ENCODE peak calls at places on chromosomes 5 and 9, in seven cellular contexts. A, W, P, G, F, V and H are unnamed samples.

GRCh38 chr5:134026521-134027202 is 21.9 kb upstream of the VDAC1 start:
- DNase-seq in W (peak; percentile 69), V (no peak), G (peak; percentile 92), P (peak; percentile 63), F (no peak), A (peak; percentile 60), H (peak; percentile 87)

GRCh38 chr5:132462856-132463745 is 27.5 kb downstream of the IRF1 start:
- DNase-seq in P (no peak), V (peak; percentile 48), G (no peak), W (no peak), A (no peak), F (no peak), H (no peak)

GRCh38 chr9:1522219-1522767 is 472.1 kb downstream of the DMRT2 start:
- DNase-seq in V (no peak), P (no peak), G (no peak), W (no peak), F (no peak), A (no peak), H (no peak)

GRCh38 chr5:55172051-55172899 is 702 bp downstream of the CDC20B start:
- DNase-seq in A (peak; percentile 56), G (peak; percentile 79), V (peak; percentile 73), F (no peak), W (peak; percentile 85), P (peak; percentile 78), H (peak; percentile 89)

GRCh38 chr9:90458485-90458884 is 184.1 kb downstream of the DIRAS2 start:
- DNase-seq in G (peak; percentile 65), P (no peak), V (no peak), W (no peak), A (no peak), F (no peak), H (no peak)

GRCh38 chr9:37667706-37668672 is 17.2 kb downstream of the FRMPD1 start:
- DNase-seq in F (no peak), W (no peak), P (no peak), V (no peak), A (no peak), G (peak; percentile 87), H (no peak)

GRCh38 chr9:113523421-113524141 is 60.1 kb downstream of the RGS3 start:
- DNase-seq in F (peak; percentile 11), V (no peak), W (peak; percentile 73), A (peak; percentile 10), P (no peak), G (no peak), H (peak; percentile 30)

GRCh38 chr9:105007143-105007542 is 79.2 kb upstream of the ABCA1 start:
- DNase-seq in W (no peak), G (no peak), P (peak; percentile 89), F (peak; percentile 84), V (peak; percentile 76), A (peak; percentile 95), H (peak; percentile 92)

GRCh38 chr5:172274951-172275753 is 8.4 kb downstream of the UBTD2 start:
- DNase-seq in G (no peak), A (peak; percentile 17), P (no peak), W (no peak), V (no peak), F (no peak), H (peak; percentile 93)

GRCh38 chr5:65861830-65862241 is 64.5 kb upstream of the ERBIN start:
- DNase-seq in F (peak; percentile 98), G (no peak), W (no peak), P (peak; percentile 99), V (no peak), A (peak; percentile 93), H (peak; percentile 87)

GRCh38 chr9:89183146-89183545 is 4.5 kb upstream of the SHC3 start:
- DNase-seq in G (no peak), V (no peak), W (no peak), A (no peak), F (no peak), P (no peak), H (no peak)
- TF ChIP-seq CTCF in G (peak; percentile 20), V (no peak), W (peak; percentile 26), A (no peak), F (no peak), P (no peak), H (peak; percentile 26)

DNA sequence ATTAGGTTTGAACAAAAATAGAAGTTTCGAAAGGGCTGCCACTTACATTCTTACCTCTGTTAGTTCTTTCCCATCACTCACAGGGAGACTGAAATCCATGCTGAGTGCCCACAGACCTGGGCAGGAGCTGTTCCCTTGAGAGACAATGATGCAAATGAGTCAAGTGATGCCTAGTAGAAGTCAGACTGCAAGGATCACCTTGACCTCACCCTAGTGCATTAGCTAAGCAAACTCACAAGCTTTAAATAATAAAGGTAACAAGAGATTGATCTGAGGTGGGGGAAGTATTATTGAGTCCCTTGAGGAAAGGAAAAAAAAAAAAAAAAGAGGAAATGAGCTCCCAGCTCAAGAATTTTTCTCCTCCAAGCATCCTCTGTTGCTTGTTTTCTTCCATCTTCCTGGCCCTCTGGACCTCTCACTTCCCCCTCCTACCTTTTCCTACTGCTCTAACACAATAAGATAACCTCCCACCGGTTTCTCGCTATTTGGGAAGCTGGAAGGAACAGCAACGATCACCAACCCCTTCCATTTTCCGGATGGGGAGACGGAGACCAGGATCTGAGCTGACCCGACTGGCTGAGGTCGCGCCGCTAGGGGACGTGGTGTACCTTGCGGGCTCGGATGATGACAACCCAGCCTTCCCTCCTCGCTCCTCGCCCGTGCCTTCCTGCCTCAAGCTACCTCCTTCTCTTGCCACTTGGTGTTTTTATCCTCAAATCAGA is 2.0 kb downstream of the LPAR1 start:
- DNase-seq in A (peak; percentile 29), F (no peak), V (peak; percentile 88), W (no peak), P (peak; percentile 66), G (peak; percentile 93), H (peak; percentile 75)
- H3K4me3 ChIP-seq in A (peak overlapping the region; percentile 74), F (peak overlapping the region; percentile 97), V (peak overlapping the region; percentile 60), W (no peak overlapping the region), P (peak overlapping the region; percentile 81), G (peak overlapping the region; percentile 81), H (peak overlapping the region; percentile 88)

GRCh38 chr5:96638566-96638965 is 23.6 kb upstream of the CAST start:
- DNase-seq in P (peak; percentile 63), A (no peak), W (no peak), V (no peak), G (no peak), F (no peak), H (peak; percentile 34)

GRCh38 chr5:96636601-96637000 is 25.6 kb upstream of the CAST start:
- DNase-seq in P (no peak), A (no peak), G (no peak), W (no peak), V (no peak), F (no peak), H (no peak)

GRCh38 chr5:96640696-96641095 is 21.5 kb upstream of the CAST start:
- DNase-seq in V (no peak), G (no peak), F (no peak), A (no peak), W (no peak), P (no peak), H (no peak)

GRCh38 chr5:96633820-96634219 is 28.4 kb upstream of the CAST start:
- DNase-seq in P (peak; percentile 37), W (no peak), V (no peak), G (no peak), F (no peak), A (peak; percentile 64), H (peak; percentile 22)

DNA sequence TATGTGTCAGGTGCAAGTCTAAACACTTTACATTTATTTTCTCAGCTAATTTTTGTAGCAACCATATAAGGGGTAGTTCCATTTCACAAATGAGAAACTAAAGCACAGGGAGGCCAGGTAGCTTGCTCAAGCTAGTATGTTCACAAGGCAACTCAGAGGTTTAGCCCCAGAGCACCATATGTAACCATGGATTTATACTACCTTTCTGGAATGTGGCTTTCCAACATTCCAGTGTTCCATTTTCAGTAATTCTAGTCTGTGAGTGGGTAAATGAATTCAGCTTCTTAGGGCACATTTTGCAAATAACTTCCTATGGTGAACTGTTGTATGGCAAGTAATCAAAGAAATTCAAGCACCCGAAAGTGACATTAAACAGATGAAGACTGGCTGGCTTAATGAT is 25.0 kb upstream of the CAST start:
- DNase-seq in W (no peak), G (no peak), P (no peak), A (no peak), F (no peak), V (no peak), H (no peak)
- TF ChIP-seq CTCF in W (no peak), G (no peak), P (no peak), A (no peak), F (no peak), V (no peak), H (no peak)

GRCh38 chr5:72837524-72838096 is 21.1 kb downstream of the TNPO1 start:
- DNase-seq in V (no peak), F (no peak), G (no peak), P (no peak), W (no peak), A (no peak), H (no peak)

GRCh38 chr5:72835633-72836032 is 19.2 kb downstream of the TNPO1 start:
- DNase-seq in V (no peak), F (no peak), A (no peak), G (no peak), P (no peak), W (no peak), H (no peak)

GRCh38 chr5:72834919-72835318 is 18.5 kb downstream of the TNPO1 start:
- DNase-seq in W (no peak), P (no peak), F (no peak), G (no peak), A (no peak), V (no peak), H (no peak)

GRCh38 chr5:72831685-72832084 is 15.2 kb downstream of the TNPO1 start:
- DNase-seq in A (no peak), W (no peak), F (no peak), P (no peak), G (no peak), V (no peak), H (no peak)

DNA sequence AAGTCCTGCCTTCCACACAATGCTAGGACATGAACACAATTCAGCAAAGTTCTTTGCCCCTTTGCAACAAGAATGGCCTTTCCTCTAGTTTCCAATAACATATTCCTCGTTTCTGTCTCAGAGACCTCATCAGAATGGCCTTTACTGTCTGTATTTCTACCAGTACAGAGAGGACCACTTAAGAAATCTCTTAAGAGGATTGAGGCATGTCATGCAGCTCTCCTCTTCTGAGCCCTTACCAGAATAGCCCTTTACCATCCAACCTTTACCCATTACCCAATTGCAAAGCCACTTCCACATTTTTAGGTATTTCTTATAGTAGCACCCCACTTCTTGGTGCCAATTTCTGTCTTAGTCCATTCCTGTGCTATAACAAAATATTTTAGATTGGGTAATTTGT is 20.3 kb downstream of the TNPO1 start:
- DNase-seq in A (no peak), G (no peak), F (no peak), V (no peak), P (no peak), W (no peak), H (no peak)
- H3K4me3 ChIP-seq in A (no peak overlapping the region), G (no peak overlapping the region), F (no peak overlapping the region), V (no peak overlapping the region), P (no peak overlapping the region), W (no peak overlapping the region), H (no peak overlapping the region)

GRCh38 chr5:115626444-115626823 is 598 bp upstream of the TMED7 start:
- DNase-seq in P (peak; percentile 60), W (no peak), V (no peak), F (no peak), G (no peak), A (peak; percentile 52), H (peak; percentile 63)
- TF ChIP-seq CTCF in P (no peak), W (no peak), V (no peak), F (no peak), G (no peak), A (no peak), H (no peak)